ENCODE peak calls at places on chromosomes 16 and 17, in four cellular contexts. One of them, this sample, is unnamed.

GRCh38 chr16:4846901-4847773 is at the start of the genes GLYR1 and UBN1:
- DNase-seq in stimulated activated CD8-positive, alpha-beta memory T cell treated with anti-CD3 and anti-CD28 coated beads, Interleukin-2, amount 100 ng/mL, for 48 hours: peak; percentile 100
- DNase-seq in GM10248: peak; percentile 99
- DNase-seq in H9: peak; percentile 98
- DNase-seq in this sample: peak; percentile 99

GRCh38 chr17:74715144-74715543 is 2.4 kb upstream of the CD300LF start:
- DNase-seq in stimulated activated CD8-positive, alpha-beta memory T cell treated with anti-CD3 and anti-CD28 coated beads, Interleukin-2, amount 100 ng/mL, for 48 hours: no peak
- DNase-seq in GM10248: peak; percentile 9
- DNase-seq in H9: no peak
- DNase-seq in this sample: no peak

GRCh38 chr17:19533036-19533717 is 477 bp upstream of the SLC47A1 start:
- DNase-seq in stimulated activated CD8-positive, alpha-beta memory T cell treated with anti-CD3 and anti-CD28 coated beads, Interleukin-2, amount 100 ng/mL, for 48 hours: no peak
- DNase-seq in GM10248: no peak
- DNase-seq in H9: no peak
- DNase-seq in this sample: no peak

GRCh38 chr17:50934672-50935200 is 68.6 kb upstream of the TOB1 start:
- DNase-seq in stimulated activated CD8-positive, alpha-beta memory T cell treated with anti-CD3 and anti-CD28 coated beads, Interleukin-2, amount 100 ng/mL, for 48 hours: no peak
- DNase-seq in GM10248: no peak
- DNase-seq in H9: no peak
- DNase-seq in this sample: no peak

GRCh38 chr17:12996357-12996756 is 21.5 kb downstream of the ELAC2 start:
- DNase-seq in stimulated activated CD8-positive, alpha-beta memory T cell treated with anti-CD3 and anti-CD28 coated beads, Interleukin-2, amount 100 ng/mL, for 48 hours: no peak
- DNase-seq in GM10248: no peak
- DNase-seq in H9: no peak
- DNase-seq in this sample: no peak

GRCh38 chr17:16135461-16135860 is 79.9 kb downstream of the NCOR1 start:
- DNase-seq in stimulated activated CD8-positive, alpha-beta memory T cell treated with anti-CD3 and anti-CD28 coated beads, Interleukin-2, amount 100 ng/mL, for 48 hours: no peak
- DNase-seq in GM10248: no peak
- DNase-seq in H9: no peak
- DNase-seq in this sample: no peak

GRCh38 chr16:79769320-79770243 is 169.0 kb upstream of the MAF start:
- DNase-seq in stimulated activated CD8-positive, alpha-beta memory T cell treated with anti-CD3 and anti-CD28 coated beads, Interleukin-2, amount 100 ng/mL, for 48 hours: no peak
- DNase-seq in GM10248: no peak
- DNase-seq in H9: no peak
- DNase-seq in this sample: no peak

GRCh38 chr17:10117581-10118001 is 80.8 kb downstream of the GAS7 start:
- DNase-seq in stimulated activated CD8-positive, alpha-beta memory T cell treated with anti-CD3 and anti-CD28 coated beads, Interleukin-2, amount 100 ng/mL, for 48 hours: no peak
- DNase-seq in GM10248: peak; percentile 59
- DNase-seq in H9: no peak
- DNase-seq in this sample: peak; percentile 49

GRCh38 chr16:61681124-61681523 is 355.1 kb downstream of the CDH8 start:
- DNase-seq in stimulated activated CD8-positive, alpha-beta memory T cell treated with anti-CD3 and anti-CD28 coated beads, Interleukin-2, amount 100 ng/mL, for 48 hours: no peak
- DNase-seq in GM10248: no peak
- DNase-seq in H9: no peak
- DNase-seq in this sample: no peak

GRCh38 chr16:79600636-79601091 is at the start of gene MAF:
- DNase-seq in stimulated activated CD8-positive, alpha-beta memory T cell treated with anti-CD3 and anti-CD28 coated beads, Interleukin-2, amount 100 ng/mL, for 48 hours: peak; percentile 61
- DNase-seq in GM10248: peak; percentile 22
- DNase-seq in H9: peak; percentile 82
- DNase-seq in this sample: peak; percentile 43

GRCh38 chr17:16052486-16052885 is 52.9 kb downstream of the TTC19 start:
- DNase-seq in stimulated activated CD8-positive, alpha-beta memory T cell treated with anti-CD3 and anti-CD28 coated beads, Interleukin-2, amount 100 ng/mL, for 48 hours: no peak
- DNase-seq in GM10248: no peak
- DNase-seq in H9: no peak
- DNase-seq in this sample: no peak

GRCh38 chr17:28745777-28746473 is 2.1 kb downstream of the TRAF4 start:
- DNase-seq in stimulated activated CD8-positive, alpha-beta memory T cell treated with anti-CD3 and anti-CD28 coated beads, Interleukin-2, amount 100 ng/mL, for 48 hours: no peak
- DNase-seq in GM10248: no peak
- DNase-seq in H9: peak; percentile 69
- DNase-seq in this sample: no peak

GRCh38 chr16:57646388-57647039 is 18.1 kb downstream of the ADGRG1 start:
- DNase-seq in stimulated activated CD8-positive, alpha-beta memory T cell treated with anti-CD3 and anti-CD28 coated beads, Interleukin-2, amount 100 ng/mL, for 48 hours: no peak
- DNase-seq in GM10248: no peak
- DNase-seq in H9: no peak
- DNase-seq in this sample: no peak

GRCh38 chr17:64706224-64707076 is 44.3 kb upstream of the SMURF2 start:
- DNase-seq in stimulated activated CD8-positive, alpha-beta memory T cell treated with anti-CD3 and anti-CD28 coated beads, Interleukin-2, amount 100 ng/mL, for 48 hours: no peak
- DNase-seq in GM10248: no peak
- DNase-seq in H9: no peak
- DNase-seq in this sample: no peak

GRCh38 chr17:64103751-64104364 is 26.1 kb downstream of the ERN1 start:
- DNase-seq in stimulated activated CD8-positive, alpha-beta memory T cell treated with anti-CD3 and anti-CD28 coated beads, Interleukin-2, amount 100 ng/mL, for 48 hours: no peak
- DNase-seq in GM10248: no peak
- DNase-seq in H9: no peak
- DNase-seq in this sample: no peak

GRCh38 chr17:38604479-38605229 is 1.1 kb downstream of the SRCIN1 start:
- DNase-seq in stimulated activated CD8-positive, alpha-beta memory T cell treated with anti-CD3 and anti-CD28 coated beads, Interleukin-2, amount 100 ng/mL, for 48 hours: peak; percentile 5
- DNase-seq in GM10248: peak; percentile 64
- DNase-seq in H9: peak; percentile 83
- DNase-seq in this sample: peak; percentile 73